ENCODE peak calls at places on chromosomes 4 and X, in five cellular contexts. J is cardiac muscle cell, Y is A549, Q is GM03348, M is ELR. B is an unnamed sample.

GRCh38 chrX:110395877-110396276 is 37.2 kb downstream of the RTL9 start:
- DNase-seq in J (no peak), Y (no peak), Q (no peak), M (peak), B (no peak)

GRCh38 chr4:183146478-183146877 is 47.4 kb downstream of the WWC2 start:
- DNase-seq in J (no peak), Y (no peak), Q (no peak), M (no peak), B (no peak)

GRCh38 chr4:145887241-145887964 is 51.2 kb downstream of the ZNF827 start:
- DNase-seq in J (peak), Y (no peak), Q (peak), M (peak), B (no peak)

GRCh38 chr4:87465739-87466366 is 43.5 kb downstream of the NUDT9 start:
- DNase-seq in J (peak), Y (peak), Q (peak), M (peak), B (peak)

GRCh38 chr4:186651624-186652023 is 72.0 kb downstream of the FAT1 start:
- DNase-seq in J (peak), Y (peak), Q (no peak), M (no peak), B (peak)

GRCh38 chrX:118745570-118745969 is 18.2 kb downstream of the IL13RA1 start:
- DNase-seq in J (peak), Y (no peak), Q (peak), M (no peak), B (no peak)

GRCh38 chr4:172153694-172154093 is 340.5 kb downstream of the GALNTL6 start:
- DNase-seq in J (no peak), Y (no peak), Q (no peak), M (no peak), B (no peak)

GRCh38 chr4:40395908-40396806 is 61.0 kb downstream of the CHRNA9 start:
- DNase-seq in J (peak), Y (peak), Q (no peak), M (no peak), B (peak)

GRCh38 chrX:41923925-41924693 is 755 bp upstream of the CASK start:
- DNase-seq in J (peak), Y (peak), Q (peak), M (peak), B (peak)

GRCh38 chrX:39957816-39958561 is 139.8 kb downstream of the BCOR start:
- DNase-seq in J (no peak), Y (no peak), Q (peak), M (no peak), B (no peak)

GRCh38 chrX:24890677-24891076 is 125.1 kb downstream of the ARX start:
- DNase-seq in J (no peak), Y (peak), Q (no peak), M (no peak), B (no peak)